ENCODE peak calls at places on chromosomes 12 and 14, in eight cellular contexts. U is IMR-90, O is MM.1S, T is right lobe of liver, Q is body of pancreas, W is uterus, X is stomach, L is adrenal gland. B is an unnamed sample. For H3K36me3, the result is how much of the 10 kb centered on the place peaks cover.

GRCh38 chr14:76947078-76947837 is 81.2 kb downstream of the IRF2BPL start:
- DNase-seq in X (peak), W (peak), T (peak), U (peak), Q (peak), O (peak), L (peak), B (peak)

GRCh38 chr12:41189395-41190251 is 1.5 kb downstream of the PDZRN4 start:
- DNase-seq in T (no peak), W (no peak), O (no peak), X (no peak), U (no peak), L (no peak), Q (no peak), B (no peak)

GRCh38 chr14:31307198-31307597 is 99.6 kb upstream of the HECTD1 start:
- DNase-seq in L (no peak), X (no peak), U (no peak), Q (no peak), W (no peak), O (no peak), T (no peak), B (no peak)

GRCh38 chr12:19278407-19278806 is 148.9 kb downstream of the PLEKHA5 start:
- DNase-seq in Q (no peak), X (no peak), L (no peak), O (no peak), W (no peak), U (no peak), T (no peak), B (no peak)

GRCh38 chr12:132561784-132562156 is 48.6 kb downstream of the LRCOL1 start:
- DNase-seq in O (no peak), L (no peak), W (no peak), U (no peak), T (no peak), X (peak), Q (peak), B (peak)

GRCh38 chr14:62436256-62436655 is 609.0 kb downstream of the KCNH5 start:
- DNase-seq in L (no peak), X (no peak), U (no peak), O (no peak), W (no peak), T (no peak), Q (no peak), B (no peak)

GRCh38 chr12:117854339-117855012 is 114.3 kb downstream of the KSR2 start:
- DNase-seq in L (peak), X (peak), U (peak), O (peak), T (no peak), Q (peak), W (no peak), B (peak)

GRCh38 chr12:89384050-89384749 is 31.9 kb upstream of the DUSP6 start:
- DNase-seq in O (no peak), Q (peak), U (peak), T (peak), X (peak), W (peak), L (peak), B (peak)

GRCh38 chr12:52054231-52054837 is 3.1 kb downstream of the NR4A1 start:
- DNase-seq in Q (no peak), X (peak), O (no peak), L (peak), T (no peak), W (peak), U (no peak), B (peak)

GRCh38 chr14:70152704-70153103 is 36.0 kb downstream of the SLC8A3 start:
- DNase-seq in O (no peak), Q (no peak), T (no peak), U (no peak), X (no peak), W (no peak), L (no peak), B (no peak)

GRCh38 chr14:20194101-20194500 is 3.4 kb downstream of the OR11G2 start:
- DNase-seq in X (no peak), W (no peak), L (no peak), U (no peak), Q (no peak), O (no peak), T (no peak), B (no peak)

GRCh38 chr12:65532744-65533143 is 254.3 kb downstream of the MSRB3 start:
- DNase-seq in X (no peak), O (no peak), Q (no peak), L (no peak), W (no peak), U (peak), T (no peak), B (no peak)

GRCh38 chr12:52383331-52383730 is 2.1 kb downstream of the KRT84 start:
- DNase-seq in U (no peak), T (no peak), Q (no peak), X (no peak), O (no peak), W (no peak), L (no peak), B (no peak)

GRCh38 chr12:116057356-116057755 is 220.1 kb downstream of the MED13L start:
- DNase-seq in L (no peak), W (no peak), T (no peak), X (no peak), U (peak), O (no peak), Q (no peak), B (no peak)

GRCh38 chr12:122282066-122282465 is 15.8 kb upstream of the VPS33A start:
- DNase-seq in U (peak), O (no peak), L (no peak), X (no peak), T (no peak), Q (no peak), W (no peak), B (no peak)

GRCh38 chr14:80425686-80426085 is 214.4 kb upstream of the DIO2 start:
- DNase-seq in O (no peak), X (no peak), W (no peak), T (no peak), L (no peak), Q (no peak), U (peak), B (no peak)

GRCh38 chr12:132196038-132196872 is 52.0 kb downstream of the NOC4L start:
- DNase-seq in Q (no peak), X (no peak), L (no peak), O (no peak), U (no peak), T (no peak), W (no peak), B (no peak)

GRCh38 chr12:49019435-49020317 is 1.1 kb upstream of the PRKAG1 start:
- DNase-seq in U (peak), L (peak), T (peak), X (no peak), O (peak), Q (peak), W (no peak), B (no peak)

GRCh38 chr12:80205960-80206359 is 106.6 kb downstream of the OTOGL start:
- DNase-seq in L (no peak), O (no peak), X (no peak), W (no peak), T (no peak), Q (no peak), U (no peak), B (no peak)

GRCh38 chr12:126551882-126552281 is 1486.6 kb downstream of the AACS start:
- DNase-seq in L (no peak), X (no peak), Q (no peak), T (no peak), U (no peak), O (no peak), W (no peak), B (no peak)

GRCh38 chr14:77251870-77252269 is 19.1 kb downstream of the NGB start:
- DNase-seq in U (no peak), T (no peak), Q (no peak), X (no peak), O (no peak), W (no peak), L (no peak), B (no peak)

GRCh38 chr12:103880299-103881142 is 39.5 kb upstream of the NT5DC3 start:
- DNase-seq in Q (no peak), U (no peak), W (no peak), T (no peak), L (no peak), O (peak), X (no peak), B (no peak)

GRCh38 chr14:87896393-87897380 is 96.3 kb downstream of the GALC start:
- DNase-seq in Q (peak), W (no peak), O (peak), U (peak), L (peak), X (no peak), T (no peak), B (no peak)

GRCh38 chr12:132326646-132327045 is 2.7 kb downstream of the GALNT9 start:
- DNase-seq in X (no peak), U (no peak), O (no peak), L (no peak), Q (no peak), T (no peak), W (no peak), B (no peak)

GRCh38 chr14:38971258-38971921 is 131.6 kb downstream of the SEC23A start:
- DNase-seq in T (no peak), W (no peak), U (no peak), X (no peak), O (no peak), L (no peak), Q (no peak), B (no peak)

GRCh38 chr12:121803861-121804416 is at the start of gene SETD1B:
- DNase-seq in W (peak), Q (peak), L (peak), U (peak), O (peak), X (peak), T (peak), B (peak)

GRCh38 chr12:76176935-76177334 is 92.5 kb upstream of the NAP1L1 start:
- DNase-seq in U (peak), W (no peak), L (no peak), Q (no peak), T (no peak), X (no peak), O (no peak), B (no peak)

GRCh38 chr12:107906719-107907118 is 132.2 kb downstream of the ASCL4 start:
- DNase-seq in O (no peak), Q (no peak), W (no peak), T (no peak), U (no peak), X (no peak), L (no peak), B (no peak)

GRCh38 chr12:107917912-107918800 is 143.7 kb downstream of the ASCL4 start:
- DNase-seq in X (no peak), Q (peak), W (no peak), T (no peak), U (peak), L (no peak), O (peak), B (no peak)

GRCh38 chr12:107914460-107914977 is 140.0 kb downstream of the ASCL4 start:
- DNase-seq in Q (no peak), O (no peak), T (no peak), W (no peak), L (no peak), U (no peak), X (no peak), B (no peak)

DNA sequence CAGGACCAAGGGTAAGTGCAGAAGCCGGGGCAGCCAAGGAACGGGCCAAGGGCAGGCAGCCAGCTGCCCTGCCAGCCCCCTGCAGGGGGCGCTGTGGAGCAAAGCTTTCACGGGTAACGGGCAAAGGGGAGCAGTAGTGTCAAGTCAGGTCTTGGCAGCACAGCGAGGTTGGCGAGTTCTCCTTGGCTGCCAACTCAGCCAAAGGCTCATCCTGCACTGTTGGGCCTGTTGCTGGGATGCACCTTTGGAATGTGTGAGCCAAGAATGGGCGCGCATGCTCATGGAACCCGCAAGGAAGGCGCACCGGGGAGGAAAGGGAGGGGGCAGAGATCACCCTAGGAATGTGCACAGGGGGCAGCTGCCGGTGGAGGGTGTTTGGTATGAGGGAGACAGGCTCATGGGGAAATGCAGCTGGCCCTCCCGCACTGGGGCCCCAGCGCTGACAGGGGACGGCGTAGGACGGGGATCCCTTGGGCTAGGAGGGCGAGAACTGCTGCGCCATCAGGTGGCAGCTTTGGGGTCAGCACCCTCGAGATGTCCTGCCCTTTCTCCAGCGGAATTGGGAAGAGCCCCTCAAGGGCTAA is 138.0 kb downstream of the ASCL4 start:
- DNase-seq in Q (peak), X (peak), L (peak), O (peak), T (peak), W (no peak), U (no peak), B (peak)
- H3K4me3 ChIP-seq in Q (no peak), X (peak), L (no peak), O (peak), T (no peak), W (no peak), U (no peak), B (no peak)

GRCh38 chr14:96304956-96305355 is 48.9 kb downstream of the BDKRB1 start:
- DNase-seq in X (no peak), W (no peak), Q (no peak), O (no peak), U (no peak), T (no peak), L (no peak), B (no peak)
- TF ChIP-seq CTCF in X (no peak), W (no peak), Q (no peak), O (no peak), U (peak), T (no peak), L (no peak), B (no peak)

GRCh38 chr12:120453060-120453761 is 7.0 kb downstream of the GATC start:
- DNase-seq in O (no peak), X (no peak), T (no peak), L (no peak), U (no peak), Q (peak), W (no peak), B (no peak)
- H3K36me3 ChIP-seq in O (under half), X (half or more), T (under half), L (under half), U (under half), Q (under half), W (under half), B (under half)

GRCh38 chr12:73952304-73952703 is 585.3 kb upstream of the ATXN7L3B start:
- DNase-seq in U (no peak), Q (no peak), O (peak), T (no peak), W (no peak), L (no peak), X (no peak), B (no peak)

GRCh38 chr12:73947627-73948026 is 590.0 kb upstream of the ATXN7L3B start:
- DNase-seq in O (no peak), L (no peak), Q (no peak), X (no peak), W (no peak), T (no peak), U (no peak), B (no peak)

GRCh38 chr12:73950506-73950905 is 587.1 kb upstream of the ATXN7L3B start:
- DNase-seq in X (no peak), L (no peak), W (no peak), T (no peak), O (no peak), U (no peak), Q (no peak), B (no peak)
- H3K4me3 ChIP-seq in X (no peak), L (no peak), W (no peak), T (no peak), O (no peak), U (no peak), Q (no peak), B (no peak)

GRCh38 chr12:68375701-68376469 is 43.7 kb upstream of the MDM1 start:
- DNase-seq in L (no peak), X (no peak), O (no peak), W (no peak), Q (no peak), T (no peak), U (peak), B (no peak)

GRCh38 chr12:68376901-68377300 is 44.7 kb upstream of the MDM1 start:
- DNase-seq in O (no peak), L (no peak), U (no peak), T (no peak), W (no peak), Q (no peak), X (no peak), B (no peak)

GRCh38 chr12:68387338-68387737 is 55.2 kb upstream of the MDM1 start:
- DNase-seq in U (no peak), T (no peak), O (no peak), X (no peak), Q (no peak), L (no peak), W (no peak), B (no peak)

GRCh38 chr12:68378859-68379628 is 46.9 kb upstream of the MDM1 start:
- DNase-seq in O (no peak), U (no peak), L (no peak), Q (no peak), X (peak), T (no peak), W (no peak), B (no peak)

GRCh38 chr12:68381476-68381875 is 49.3 kb upstream of the MDM1 start:
- DNase-seq in X (no peak), W (no peak), U (no peak), T (no peak), Q (no peak), O (no peak), L (no peak), B (no peak)
- TF ChIP-seq CTCF in X (no peak), W (no peak), U (no peak), T (no peak), Q (no peak), O (no peak), L (no peak), B (no peak)

DNA sequence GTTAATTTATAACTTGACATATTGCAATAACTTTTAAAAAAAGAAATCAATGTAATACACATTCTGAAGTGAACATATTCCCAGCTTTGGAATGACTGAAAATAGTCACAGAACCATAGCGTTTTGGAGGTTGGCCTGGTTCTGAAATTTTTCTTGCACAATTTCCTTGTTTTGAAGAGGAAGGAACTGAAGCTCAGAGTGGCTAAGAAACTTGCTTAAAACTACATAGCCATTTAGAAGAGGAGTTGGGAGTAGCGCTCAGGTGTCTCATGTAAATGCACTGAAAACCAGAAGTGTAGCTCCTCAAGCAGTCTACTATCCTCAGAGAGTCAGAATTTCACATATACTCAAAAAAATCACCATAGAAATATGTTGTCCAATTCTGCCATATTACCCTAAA is 41.2 kb downstream of the SLC38A1 start:
- DNase-seq in L (no peak), O (no peak), T (no peak), U (no peak), W (no peak), Q (no peak), X (no peak), B (no peak)
- H3K36me3 ChIP-seq in L (under half), O (under half), T (under half), U (under half), W (under half), Q (under half), X (under half), B (under half)

GRCh38 chr14:102138935-102139247 is 806 bp upstream of the WDR20 start:
- DNase-seq in W (no peak), L (no peak), U (no peak), Q (peak), X (no peak), T (no peak), O (no peak), B (no peak)

GRCh38 chr14:102140027-102140749 is 491 bp downstream of the WDR20 start:
- DNase-seq in U (no peak), L (peak), X (peak), W (peak), O (no peak), Q (peak), T (peak), B (peak)

GRCh38 chr14:102139248-102140026 is at the start of gene WDR20:
- DNase-seq in L (peak), T (peak), X (peak), U (peak), Q (peak), O (peak), W (peak), B (peak)

GRCh38 chr14:102140750-102141145 is 1.1 kb downstream of the WDR20 start:
- DNase-seq in X (no peak), Q (no peak), O (no peak), U (no peak), T (no peak), L (no peak), W (no peak), B (no peak)

DNA sequence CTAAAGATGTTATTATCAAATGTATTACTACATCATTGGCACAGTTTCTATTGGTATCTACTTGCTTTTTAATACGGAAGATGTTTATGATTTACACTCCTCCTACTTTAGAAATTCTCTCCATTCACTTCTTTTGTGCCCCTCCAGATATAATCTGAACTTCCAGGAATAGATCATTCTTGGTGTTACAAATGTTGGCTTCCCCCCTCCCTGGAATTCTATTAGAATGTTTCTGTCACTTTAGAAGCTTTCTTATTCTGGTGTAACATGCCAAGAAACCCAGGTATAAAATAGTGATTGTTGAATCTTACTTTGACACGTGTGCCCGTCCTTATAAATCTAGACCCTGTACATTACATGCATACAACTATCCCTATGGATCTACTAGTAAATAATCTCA is 1.2 kb upstream of the WDR20 start:
- DNase-seq in L (no peak), Q (no peak), X (no peak), W (no peak), T (no peak), U (no peak), O (no peak), B (no peak)
- H3K4me3 ChIP-seq in L (no peak), Q (peak), X (peak), W (peak), T (peak), U (no peak), O (peak), B (no peak)

DNA sequence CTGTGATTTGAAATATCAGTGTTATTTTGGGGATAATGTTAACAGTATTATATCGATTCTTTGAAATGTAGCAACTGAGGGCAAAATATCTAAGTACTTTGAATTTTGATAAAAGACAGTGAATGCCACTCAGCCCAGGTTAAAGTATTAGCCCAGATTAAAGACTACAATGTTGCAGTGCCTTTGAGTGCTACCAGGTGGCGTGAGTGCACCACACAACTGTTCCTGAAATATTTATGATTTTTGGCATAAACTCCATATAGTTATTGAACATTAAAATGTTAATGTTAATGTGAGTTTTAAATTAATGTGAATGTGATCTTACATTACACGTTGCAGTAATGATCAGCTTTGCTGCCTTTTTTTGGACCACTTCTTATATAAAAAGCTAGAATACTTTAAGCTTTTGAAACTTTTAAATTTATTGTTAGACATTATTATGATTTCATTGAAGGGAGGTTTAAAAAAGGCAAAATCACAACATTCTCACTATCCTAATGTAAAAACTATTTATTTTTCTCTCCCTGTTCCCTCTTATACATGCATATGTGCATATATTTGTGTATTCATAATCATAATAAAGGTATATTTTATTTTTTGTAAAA is 22.5 kb downstream of the MRPS35 start:
- DNase-seq in U (peak), O (peak), Q (peak), X (no peak), T (no peak), W (peak), L (peak), B (no peak)
- TF ChIP-seq CTCF in U (peak), O (peak), Q (peak), X (peak), T (peak), W (peak), L (peak), B (peak)

B was measured in mucosa of descending colon.